ENCODE peak calls at places on chromosomes 12 and 14, in five cellular contexts. D is fibroblast of lung; W is heart right ventricle; E is CD8-positive, alpha-beta T cell; Y is HepG2. V is an unnamed sample.
A peak's percentile ranks its signal among the peaks of the same experiment; 100 is the strongest.

GRCh38 chr14:54762296-54762695 is 140.3 kb downstream of the GCH1 start:
- DNase-seq in D (peak; percentile 9), W (no peak), E (no peak), Y (no peak), V (no peak)

GRCh38 chr12:46473634-46474201 is 101.1 kb upstream of the SLC38A2 start:
- DNase-seq in D (peak; percentile 95), W (peak; percentile 41), E (no peak), Y (peak; percentile 95), V (peak; percentile 49)

GRCh38 chr12:25960176-25960575 is 1.7 kb downstream of the RASSF8 start:
- DNase-seq in D (peak; percentile 50), W (no peak), E (no peak), Y (no peak), V (peak; percentile 29)

GRCh38 chr12:132477703-132478432 is 12.1 kb upstream of the FBRSL1 start:
- DNase-seq in D (no peak), W (no peak), E (no peak), Y (no peak), V (no peak)

GRCh38 chr12:45268672-45269406 is 52.9 kb downstream of the ANO6 start:
- DNase-seq in D (peak; percentile 82), W (peak; percentile 73), E (no peak), Y (peak; percentile 31), V (peak; percentile 29)

GRCh38 chr12:53887881-53888280 is 50.8 kb upstream of the HOXC13 start:
- DNase-seq in D (no peak), W (no peak), E (no peak), Y (no peak), V (no peak)

GRCh38 chr12:120012067-120012621 is 23.1 kb downstream of the BICDL1 start:
- DNase-seq in D (no peak), W (no peak), E (peak; percentile 88), Y (no peak), V (no peak)

GRCh38 chr12:51896236-51896635 is 8.3 kb downstream of the ANKRD33 start:
- DNase-seq in D (no peak), W (no peak), E (no peak), Y (no peak), V (no peak)

GRCh38 chr12:53381739-53382630 is 2.0 kb downstream of the SP1 start:
- DNase-seq in D (peak; percentile 73), W (no peak), E (peak; percentile 53), Y (peak; percentile 56), V (peak; percentile 90)

GRCh38 chr12:106084048-106084671 is 54.6 kb downstream of the NUAK1 start:
- DNase-seq in D (peak; percentile 53), W (no peak), E (no peak), Y (peak; percentile 29), V (no peak)

GRCh38 chr12:108694812-108695278 is 36.5 kb downstream of the CORO1C start:
- DNase-seq in D (no peak), W (no peak), E (no peak), Y (no peak), V (peak; percentile 83)

GRCh38 chr12:108693781-108694180 is 37.5 kb downstream of the CORO1C start:
- DNase-seq in D (no peak), W (no peak), E (no peak), Y (no peak), V (no peak)

GRCh38 chr12:108691995-108692808 is 39.1 kb downstream of the CORO1C start:
- DNase-seq in D (no peak), W (peak; percentile 24), E (peak; percentile 24), Y (no peak), V (peak; percentile 80)

GRCh38 chr12:108691154-108691994 is 39.9 kb downstream of the CORO1C start:
- DNase-seq in D (peak; percentile 99), W (peak; percentile 89), E (peak; percentile 71), Y (peak; percentile 96), V (peak; percentile 100)

DNA sequence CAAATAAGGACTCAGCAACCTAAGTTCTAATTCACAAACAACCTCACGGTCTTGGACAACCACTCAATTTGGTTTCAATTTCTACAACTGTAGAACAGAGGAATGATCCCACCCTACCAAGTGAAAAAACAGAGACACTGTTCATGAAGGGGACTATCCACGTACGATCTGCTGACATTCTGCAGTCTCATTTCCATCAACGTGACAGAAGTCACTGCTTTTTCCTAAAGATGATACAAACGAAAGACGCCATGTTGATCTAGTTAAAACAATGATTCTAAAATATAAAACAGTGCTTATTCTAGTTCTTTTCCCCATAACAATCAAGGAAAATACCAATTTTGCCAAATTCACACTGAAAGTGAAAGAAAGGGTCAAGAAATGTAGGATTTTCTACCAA is 38.1 kb downstream of the CORO1C start:
- DNase-seq in D (no peak), W (no peak), E (no peak), Y (no peak), V (no peak)
- H3K4me1 ChIP-seq in D (peaks cover 63% of the 10 kb centered on the region), W (peaks cover 71% of the 10 kb centered on the region), E (peaks cover 36% of the 10 kb centered on the region), Y (peaks cover 54% of the 10 kb centered on the region), V (peaks cover 93% of the 10 kb centered on the region)

GRCh38 chr14:104724981-104725771 is 1.1 kb downstream of the ADSS1 start:
- DNase-seq in D (peak; percentile 63), W (peak; percentile 76), E (no peak), Y (peak; percentile 43), V (peak; percentile 48)
- TF ChIP-seq CTCF in D (peak; percentile 31), W (no peak), E (no peak), Y (peak; percentile 76), V (peak; percentile 23)

GRCh38 chr12:1473418-1473817 is 121.0 kb downstream of the FBXL14 start:
- DNase-seq in D (no peak), W (peak; percentile 27), E (peak; percentile 56), Y (no peak), V (no peak)
- H3K4me1 ChIP-seq in D (peaks cover 35% of the 10 kb centered on the region), W (peaks cover 45% of the 10 kb centered on the region), E (peaks cover 18% of the 10 kb centered on the region), Y (peaks cover 7% of the 10 kb centered on the region), V (peaks cover 14% of the 10 kb centered on the region)

DNA sequence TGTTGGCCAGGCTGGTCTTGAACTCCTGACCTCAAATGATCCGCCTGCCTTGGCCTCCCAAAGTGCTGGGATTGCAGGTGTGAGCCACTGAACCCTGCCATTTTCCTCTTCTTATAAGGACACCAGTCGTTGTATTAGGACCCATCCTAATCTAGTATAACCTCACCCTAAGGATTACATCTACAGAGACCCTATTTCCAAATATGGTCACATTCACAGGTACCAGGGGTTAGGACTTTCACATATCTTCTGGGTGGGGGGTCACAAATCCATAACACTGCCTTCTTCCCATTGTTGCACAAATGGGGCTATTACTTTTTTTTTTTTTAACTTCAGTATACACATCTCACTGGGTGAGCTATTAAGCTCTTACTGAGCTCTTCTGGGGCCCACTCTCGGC is 38.6 kb downstream of the ARF6 start:
- DNase-seq in D (no peak), W (no peak), E (no peak), Y (no peak), V (no peak)
- TF ChIP-seq CTCF in D (no peak), W (no peak), E (no peak), Y (no peak), V (no peak)

GRCh38 chr12:126040307-126040706 is 975.1 kb downstream of the AACS start:
- DNase-seq in D (no peak), W (no peak), E (no peak), Y (no peak), V (no peak)
- H3K4me1 ChIP-seq in D (no peaks in the 10 kb centered on the region), W (no peaks in the 10 kb centered on the region), E (no peaks in the 10 kb centered on the region), Y (no peaks in the 10 kb centered on the region), V (no peaks in the 10 kb centered on the region)

GRCh38 chr12:218221-218620 is 4.3 kb upstream of the SLC6A12 start:
- DNase-seq in D (no peak), W (no peak), E (no peak), Y (no peak), V (no peak)

GRCh38 chr12:218728-219590 is 5.0 kb upstream of the SLC6A12 start:
- DNase-seq in D (no peak), W (no peak), E (no peak), Y (no peak), V (no peak)

GRCh38 chr12:221736-222135 is 7.8 kb upstream of the SLC6A12 start:
- DNase-seq in D (no peak), W (no peak), E (no peak), Y (no peak), V (no peak)

GRCh38 chr12:220946-221550 is 7.1 kb upstream of the SLC6A12 start:
- DNase-seq in D (no peak), W (no peak), E (no peak), Y (no peak), V (no peak)

DNA sequence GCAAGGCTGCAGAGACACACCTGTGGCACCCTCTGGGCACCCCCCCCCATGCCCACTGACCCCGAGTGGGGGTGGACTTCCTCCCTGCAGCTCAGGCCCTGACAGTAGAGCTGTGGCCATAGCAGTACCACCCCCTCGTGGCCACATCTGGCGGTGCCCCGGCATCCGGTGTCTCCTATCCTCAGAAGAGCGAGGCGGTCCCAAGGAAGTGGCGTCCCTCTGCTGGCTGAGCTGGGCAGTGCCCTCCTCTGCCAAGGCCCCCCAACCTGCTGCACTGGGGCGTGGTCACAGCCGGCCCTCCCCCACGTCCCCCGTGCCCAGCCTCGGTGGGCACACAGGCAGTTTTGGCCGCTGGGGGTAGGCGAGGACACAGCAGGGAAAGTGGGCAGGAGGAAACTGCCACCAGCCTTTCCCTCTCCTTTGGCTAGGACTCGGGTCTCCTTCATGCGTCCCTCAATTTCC is 6.0 kb upstream of the SLC6A12 start:
- DNase-seq in D (peak; percentile 19), W (peak; percentile 67), E (peak; percentile 60), Y (peak; percentile 69), V (peak; percentile 34)
- TF ChIP-seq CTCF in D (peak; percentile 54), W (peak; percentile 16), E (peak; percentile 41), Y (peak; percentile 97), V (peak; percentile 38)

DNA sequence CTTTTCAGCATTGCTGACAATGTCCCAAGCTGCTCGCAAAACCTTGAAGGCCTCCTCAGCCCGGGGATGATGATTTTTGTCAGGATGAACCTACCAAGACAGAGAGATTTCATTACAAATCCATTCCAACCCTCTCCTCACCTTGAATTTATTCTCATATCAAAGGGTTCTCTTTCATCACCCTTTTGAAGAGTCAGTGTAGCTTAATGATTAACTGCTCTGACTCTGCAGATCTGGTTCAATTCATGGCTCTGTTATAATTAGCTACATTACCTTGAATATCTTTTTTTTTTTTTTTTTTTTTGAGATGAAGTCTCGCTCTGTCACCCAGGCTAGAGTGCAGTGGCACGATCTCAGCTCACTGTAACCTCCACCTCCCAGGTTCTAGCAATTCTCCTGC is 5.6 kb downstream of the ORMDL2 start:
- DNase-seq in D (no peak), W (no peak), E (no peak), Y (peak; percentile 65), V (no peak)
- H3K4me1 ChIP-seq in D (peaks cover 7% of the 10 kb centered on the region), W (peaks cover 27% of the 10 kb centered on the region), E (peaks cover 35% of the 10 kb centered on the region), Y (peaks cover 78% of the 10 kb centered on the region), V (peaks cover 34% of the 10 kb centered on the region)

V was measured in gastrocnemius medialis.